ENCODE peak calls at places on chromosomes 4 and X, in seven cellular contexts. C is GM12878, E is endothelial cell of umbilical vein, Q is body of pancreas, L is lower leg skin, K is NB4, A is A549. W is an unnamed sample.
A peak's percentile ranks its signal among the peaks of the same experiment; 100 is the strongest.

GRCh38 chr4:19693949-19694597 is 557.6 kb upstream of the SLIT2 start:
- DNase-seq in C (no peak), E (peak; percentile 19), Q (no peak), L (no peak), K (no peak), A (no peak), W (peak; percentile 0)

GRCh38 chr4:73259552-73260140 is 1.0 kb upstream of the ANKRD17 start:
- DNase-seq in C (no peak), E (no peak), Q (no peak), L (no peak), K (peak; percentile 34), A (no peak), W (no peak)

GRCh38 chrX:118116308-118117068 is at the start of gene KLHL13:
- DNase-seq in C (no peak), E (peak; percentile 51), Q (peak; percentile 54), L (no peak), K (peak; percentile 54), A (peak; percentile 14), W (peak; percentile 44)

GRCh38 chrX:24515447-24515846 is 50.4 kb downstream of the PDK3 start:
- DNase-seq in C (no peak), E (peak; percentile 33), Q (no peak), L (no peak), K (peak; percentile 12), A (peak; percentile 37), W (peak; percentile 1)

GRCh38 chr4:109207060-109207459 is 95.4 kb downstream of the COL25A1 start:
- DNase-seq in C (no peak), E (peak; percentile 34), Q (no peak), L (no peak), K (no peak), A (no peak), W (no peak)

GRCh38 chr4:112848931-112849330 is 200.5 kb upstream of the ANK2 start:
- DNase-seq in C (no peak), E (no peak), Q (no peak), L (no peak), K (no peak), A (no peak), W (no peak)

GRCh38 chr4:186241616-186242015 is 14.3 kb downstream of the KLKB1 start:
- DNase-seq in C (no peak), E (no peak), Q (no peak), L (no peak), K (no peak), A (no peak), W (no peak)

GRCh38 chrX:71144651-71145050 is at the start of gene NLGN3:
- DNase-seq in C (no peak), E (no peak), Q (no peak), L (no peak), K (no peak), A (no peak), W (no peak)

GRCh38 chr4:154014401-154015105 is 225.7 kb upstream of the SFRP2 start:
- DNase-seq in C (no peak), E (no peak), Q (no peak), L (no peak), K (no peak), A (no peak), W (no peak)

GRCh38 chrX:46757052-46757451 is 1.9 kb downstream of the SLC9A7 start:
- DNase-seq in C (no peak), E (no peak), Q (no peak), L (no peak), K (no peak), A (no peak), W (no peak)

GRCh38 chr4:81207793-81208192 is 7.2 kb downstream of the PRKG2 start:
- DNase-seq in C (no peak), E (no peak), Q (no peak), L (no peak), K (peak; percentile 47), A (no peak), W (no peak)

GRCh38 chrX:107672955-107673378 is 44.7 kb downstream of the PRPS1 start:
- DNase-seq in C (no peak), E (peak; percentile 60), Q (peak; percentile 68), L (peak; percentile 96), K (peak; percentile 82), A (peak; percentile 86), W (peak; percentile 68)

GRCh38 chrX:32087663-32088062 is 1015.8 kb upstream of the FTHL17 start:
- DNase-seq in C (no peak), E (no peak), Q (no peak), L (no peak), K (no peak), A (no peak), W (no peak)

GRCh38 chrX:39850630-39851152 is 247.1 kb downstream of the BCOR start:
- DNase-seq in C (no peak), E (no peak), Q (no peak), L (no peak), K (peak; percentile 92), A (no peak), W (peak; percentile 12)

GRCh38 chr4:829761-830655 is 4.1 kb upstream of the CPLX1 start:
- DNase-seq in C (no peak), E (no peak), Q (peak; percentile 11), L (no peak), K (no peak), A (no peak), W (no peak)

GRCh38 chr4:155995069-155995468 is 41.4 kb upstream of the CTSO start:
- DNase-seq in C (no peak), E (no peak), Q (no peak), L (no peak), K (no peak), A (no peak), W (no peak)

GRCh38 chrX:91414710-91415109 is 19.9 kb upstream of the PABPC5 start:
- DNase-seq in C (no peak), E (no peak), Q (no peak), L (no peak), K (peak; percentile 10), A (no peak), W (peak; percentile 26)

GRCh38 chrX:118569676-118570075 is 74.1 kb downstream of the DOCK11 start:
- DNase-seq in C (no peak), E (no peak), Q (no peak), L (no peak), K (no peak), A (no peak), W (no peak)

GRCh38 chr4:163681208-163681821 is 186.8 kb downstream of the TMA16 start:
- DNase-seq in C (no peak), E (peak; percentile 3), Q (peak; percentile 21), L (no peak), K (peak; percentile 61), A (peak; percentile 25), W (peak; percentile 38)

GRCh38 chr4:164888096-164888495 is 11.1 kb downstream of the APELA start:
- DNase-seq in C (no peak), E (no peak), Q (no peak), L (no peak), K (no peak), A (no peak), W (no peak)

GRCh38 chr4:14896656-14897175 is 105.6 kb upstream of the CPEB2 start:
- DNase-seq in C (no peak), E (no peak), Q (no peak), L (no peak), K (no peak), A (no peak), W (no peak)

GRCh38 chr4:152485726-152486276 is 50.1 kb downstream of the FBXW7 start:
- DNase-seq in C (peak; percentile 86), E (no peak), Q (peak; percentile 9), L (no peak), K (no peak), A (peak; percentile 91), W (no peak)

GRCh38 chrX:2609431-2610238 is 81.5 kb upstream of the CD99 start:
- DNase-seq in C (no peak), E (peak; percentile 58), Q (no peak), L (peak; percentile 87), K (no peak), A (no peak), W (no peak)

GRCh38 chrX:2607113-2607512 is 84.0 kb upstream of the CD99 start:
- DNase-seq in C (no peak), E (no peak), Q (no peak), L (no peak), K (no peak), A (no peak), W (no peak)

GRCh38 chrX:2610246-2611170 is 80.6 kb upstream of the CD99 start:
- DNase-seq in C (no peak), E (peak; percentile 59), Q (no peak), L (no peak), K (no peak), A (no peak), W (no peak)

GRCh38 chrX:2608638-2609430 is 82.3 kb upstream of the CD99 start:
- DNase-seq in C (no peak), E (peak; percentile 82), Q (peak; percentile 86), L (peak; percentile 96), K (peak; percentile 82), A (peak; percentile 89), W (peak; percentile 85)
- TF ChIP-seq POLR2A in C (peak; percentile 82), E (peak; percentile 70), Q (peak; percentile 64), L (no peak), K (peak; percentile 27), A (peak; percentile 71), W (peak; percentile 31)

GRCh38 chr4:18042754-18043153 is 21.2 kb upstream of the LCORL start:
- DNase-seq in C (no peak), E (no peak), Q (no peak), L (no peak), K (no peak), A (no peak), W (no peak)
- TF ChIP-seq CTCF in C (peak; percentile 30), E (no peak), Q (no peak), L (no peak), K (no peak), A (no peak), W (peak; percentile 21)

DNA sequence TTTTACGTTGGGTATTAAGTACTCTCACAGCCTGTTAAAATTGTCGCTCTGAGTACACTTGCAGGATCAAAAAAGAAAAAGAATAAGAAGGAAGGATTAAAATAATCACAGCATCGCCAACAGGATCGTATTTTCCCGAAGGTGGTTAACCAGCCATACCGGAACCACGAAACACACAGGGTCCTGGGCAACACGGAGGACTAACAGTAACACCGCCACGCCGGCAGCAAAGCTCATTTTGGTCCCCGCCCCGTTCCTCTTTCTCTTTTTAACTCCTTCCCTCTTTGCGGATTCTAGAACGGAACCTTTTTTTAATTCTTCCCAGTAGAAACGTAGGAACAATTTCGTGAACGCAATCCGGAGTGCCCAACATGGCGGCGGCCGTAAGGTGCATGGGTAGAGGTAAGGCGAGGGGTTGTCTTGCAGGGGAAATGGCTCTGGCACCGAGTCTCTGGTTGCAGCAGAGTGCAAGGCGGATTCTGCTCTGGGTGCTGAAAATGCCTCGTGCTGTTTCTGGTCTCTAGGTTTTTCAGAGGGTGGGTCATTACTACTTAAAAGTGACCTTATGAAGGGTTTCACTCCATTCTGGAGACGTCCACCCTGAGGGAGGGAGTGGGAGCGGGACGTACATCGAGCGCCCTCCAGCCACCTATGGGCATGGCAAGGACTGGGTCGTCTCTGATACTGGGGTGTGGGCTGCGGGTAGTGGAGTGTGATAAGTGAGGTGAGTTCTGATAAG is at the start of gene MRPL1:
- DNase-seq in C (peak; percentile 89), E (peak; percentile 97), Q (peak; percentile 93), L (peak; percentile 97), K (peak; percentile 96), A (peak; percentile 95), W (peak; percentile 88)
- TF ChIP-seq POLR2A in C (peak; percentile 89), E (peak; percentile 91), Q (peak; percentile 91), L (no peak), K (peak; percentile 71), A (peak; percentile 89), W (peak; percentile 72)

GRCh38 chr4:114184901-114185300 is 205.5 kb upstream of the ARSJ start:
- DNase-seq in C (no peak), E (no peak), Q (no peak), L (no peak), K (no peak), A (no peak), W (no peak)

GRCh38 chr4:114178392-114178791 is 198.9 kb upstream of the ARSJ start:
- DNase-seq in C (no peak), E (peak; percentile 50), Q (no peak), L (no peak), K (no peak), A (no peak), W (no peak)

GRCh38 chr4:114180481-114180880 is 201.0 kb upstream of the ARSJ start:
- DNase-seq in C (no peak), E (peak; percentile 87), Q (peak; percentile 17), L (no peak), K (peak; percentile 38), A (peak; percentile 70), W (peak; percentile 59)
- TF ChIP-seq CTCF in C (peak; percentile 51), E (peak; percentile 69), Q (no peak), L (no peak), K (peak; percentile 31), A (peak; percentile 43), W (peak; percentile 33)

W was measured in adrenal gland.